ENCODE peak calls at places on chromosomes 11 and 22, in four cellular contexts. A, Y, B and W are unnamed samples.

GRCh38 chr11:526192-526591 is 9.2 kb downstream of the HRAS start:
- DNase-seq in B (no peak), A (no peak), Y (no peak), W (no peak)

GRCh38 chr11:102926946-102927623 is 28.4 kb downstream of the MMP13 start:
- DNase-seq in Y (no peak), A (no peak), B (no peak), W (no peak)

GRCh38 chr11:3667149-3668035 is 3.8 kb downstream of the CHRNA10 start:
- DNase-seq in Y (no peak), A (no peak), B (no peak), W (no peak)

GRCh38 chr11:10550503-10550902 is 9.5 kb upstream of the RNF141 start:
- DNase-seq in A (no peak), B (no peak), Y (no peak), W (no peak)

GRCh38 chr11:47716692-47717091 is 1.5 kb upstream of the AGBL2 start:
- DNase-seq in A (no peak), B (no peak), Y (no peak), W (no peak)

GRCh38 chr22:40603088-40603605 is 33.4 kb downstream of the MRTFA start:
- DNase-seq in Y (no peak), A (peak), B (no peak), W (no peak)

GRCh38 chr11:119422505-119423416 is at the start of gene THY1:
- DNase-seq in A (no peak), Y (peak), B (no peak), W (no peak)

GRCh38 chr11:1303196-1303821 is 6.1 kb downstream of the TOLLIP start:
- DNase-seq in B (peak), A (peak), Y (no peak), W (peak)

GRCh38 chr11:109422755-109423113 is 744 bp downstream of the C11orf87 start:
- DNase-seq in Y (no peak), A (no peak), B (no peak), W (no peak)

GRCh38 chr22:27834364-27835185 is 33.0 kb upstream of the MN1 start:
- DNase-seq in Y (no peak), B (no peak), A (no peak), W (no peak)

GRCh38 chr11:118789501-118790356 is 1.2 kb downstream of the DDX6 start:
- DNase-seq in A (peak), Y (peak), B (no peak), W (no peak)

GRCh38 chr22:39519681-39520053 is 695 bp upstream of the ATF4 start:
- DNase-seq in Y (peak), B (peak), A (peak), W (no peak)

GRCh38 chr11:95515379-95515778 is 274.2 kb downstream of the FAM76B start:
- DNase-seq in A (no peak), B (no peak), Y (no peak), W (no peak)

GRCh38 chr22:50014053-50014501 is 1.5 kb upstream of the IL17REL start:
- DNase-seq in B (no peak), A (no peak), Y (no peak), W (no peak)

GRCh38 chr22:49693848-49694247 is 133.8 kb downstream of the BRD1 start:
- DNase-seq in B (peak), Y (no peak), A (no peak), W (no peak)

GRCh38 chr11:65653229-65654225 is 9.2 kb downstream of the RELA start:
- DNase-seq in B (peak), Y (peak), A (peak), W (peak)

GRCh38 chr11:107576497-107577086 is 11.1 kb upstream of the ALKBH8 start:
- DNase-seq in A (peak), B (peak), Y (peak), W (no peak)

GRCh38 chr11:20162824-20163777 is 2.8 kb upstream of the DBX1 start:
- DNase-seq in A (no peak), Y (no peak), B (no peak), W (no peak)

GRCh38 chr11:91872216-91872615 is 352.4 kb upstream of the FAT3 start:
- DNase-seq in B (no peak), A (no peak), Y (no peak), W (no peak)

GRCh38 chr22:38485783-38486182 is 17.9 kb downstream of the KDELR3 start:
- DNase-seq in Y (no peak), A (no peak), B (no peak), W (no peak)

GRCh38 chr22:43009444-43009843 is 5.5 kb downstream of the PACSIN2 start:
- DNase-seq in B (no peak), A (peak), Y (no peak), W (no peak)
- H3K4me3 ChIP-seq in B (no peak), A (no peak), Y (no peak), W (no peak)

DNA sequence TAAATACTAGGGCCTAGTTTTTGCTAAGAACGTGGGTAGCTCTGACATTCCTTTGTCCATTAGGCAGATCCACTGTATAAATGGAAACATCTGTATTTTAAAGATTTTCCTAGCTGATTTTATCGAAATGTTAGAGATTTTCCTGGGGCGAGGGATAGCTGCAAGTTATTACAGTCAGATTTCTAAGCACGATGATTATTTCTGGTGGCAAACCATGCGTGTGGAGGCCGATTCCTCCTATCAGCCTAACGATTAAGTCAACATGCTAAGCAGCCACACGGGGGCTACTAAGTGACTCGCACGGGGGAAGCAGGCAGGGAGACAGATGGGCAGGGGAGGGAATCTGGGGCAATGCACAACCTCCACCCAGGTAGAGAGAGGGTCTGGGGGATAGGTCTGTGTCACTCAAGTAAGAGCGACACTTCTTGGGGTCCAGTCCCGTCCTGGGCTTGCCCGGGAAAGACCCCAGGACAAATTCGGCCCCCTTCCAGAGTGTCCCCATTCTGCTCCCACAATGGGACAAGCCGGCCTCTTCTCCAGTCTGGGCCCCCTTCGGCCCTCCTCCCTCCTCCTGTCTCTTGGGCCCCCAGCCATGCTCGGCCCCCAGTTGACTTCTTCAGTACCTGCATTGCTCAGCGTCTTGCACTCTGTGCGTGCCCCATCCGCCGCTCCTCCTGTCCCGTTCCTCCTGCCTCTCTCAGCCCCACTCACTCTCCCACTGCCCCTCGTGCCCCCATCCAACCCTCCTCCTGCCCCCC is 571 bp downstream of the C11orf24 start:
- DNase-seq in A (peak), Y (peak), B (peak), W (peak)
- TF ChIP-seq POLR2A in A (no peak), Y (no peak), B (no peak), W (no peak)

GRCh38 chr11:45930031-45930794 is 7.8 kb downstream of the LARGE2 start:
- DNase-seq in B (peak), Y (peak), A (peak), W (no peak)

GRCh38 chr11:45928535-45929215 is 6.2 kb downstream of the LARGE2 start:
- DNase-seq in A (no peak), Y (no peak), B (no peak), W (no peak)

GRCh38 chr11:45927684-45928413 is 5.4 kb downstream of the LARGE2 start:
- DNase-seq in Y (no peak), A (no peak), B (no peak), W (peak)

GRCh38 chr11:45930951-45931563 is 8.6 kb downstream of the LARGE2 start:
- DNase-seq in A (no peak), B (no peak), Y (no peak), W (no peak)

DNA sequence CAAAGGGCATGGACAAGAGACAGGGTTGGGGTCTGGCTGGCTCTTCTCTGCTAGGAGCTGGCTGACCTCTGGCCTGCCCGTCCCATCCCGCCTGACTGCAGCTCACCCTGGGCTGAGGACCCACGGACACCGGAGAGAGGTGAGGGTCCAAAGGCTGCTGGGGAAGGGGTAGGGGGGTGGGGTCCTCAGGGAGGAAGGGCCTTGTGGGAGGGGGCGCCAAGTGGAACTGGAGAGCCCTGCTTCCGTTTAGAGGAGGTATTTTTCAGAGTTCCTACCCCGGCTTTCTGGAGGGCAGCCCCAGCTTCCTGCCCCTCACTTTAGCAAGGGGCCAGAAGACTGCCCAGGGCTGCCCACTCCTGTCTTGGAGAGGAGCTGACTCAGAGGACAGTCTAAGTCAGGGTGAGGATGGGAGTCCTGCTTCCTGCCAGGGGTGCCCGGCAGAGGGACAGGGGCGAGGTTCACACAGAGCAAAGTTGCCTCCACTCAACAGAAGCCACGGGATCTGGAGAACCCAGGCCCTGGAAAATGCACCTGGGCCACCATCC is 7.1 kb downstream of the LARGE2 start:
- DNase-seq in A (no peak), Y (no peak), B (no peak), W (peak)
- H3K4me3 ChIP-seq in A (no peak), Y (no peak), B (no peak), W (no peak)

GRCh38 chr11:78139422-78140391 is at the start of gene ALG8:
- DNase-seq in A (peak), B (peak), Y (peak), W (peak)
- TF ChIP-seq POLR2A in A (peak), B (no peak), Y (peak), W (no peak)

GRCh38 chr11:73307323-73308002 is 613 bp upstream of the ARHGEF17 start:
- DNase-seq in Y (peak), B (peak), A (peak), W (peak)

GRCh38 chr11:73310661-73311393 is 2.8 kb downstream of the ARHGEF17 start:
- DNase-seq in A (no peak), B (no peak), Y (no peak), W (no peak)

GRCh38 chr11:73310076-73310475 is 2.0 kb downstream of the ARHGEF17 start:
- DNase-seq in Y (no peak), A (no peak), B (no peak), W (no peak)

GRCh38 chr11:73308003-73308962 is at the start of gene ARHGEF17:
- DNase-seq in Y (peak), A (peak), B (peak), W (peak)

GRCh38 chr11:73308963-73309960 is 1.2 kb downstream of the ARHGEF17 start:
- DNase-seq in A (peak), Y (peak), B (peak), W (peak)
- H3K4me3 ChIP-seq in A (peak), Y (peak), B (peak), W (peak)

DNA sequence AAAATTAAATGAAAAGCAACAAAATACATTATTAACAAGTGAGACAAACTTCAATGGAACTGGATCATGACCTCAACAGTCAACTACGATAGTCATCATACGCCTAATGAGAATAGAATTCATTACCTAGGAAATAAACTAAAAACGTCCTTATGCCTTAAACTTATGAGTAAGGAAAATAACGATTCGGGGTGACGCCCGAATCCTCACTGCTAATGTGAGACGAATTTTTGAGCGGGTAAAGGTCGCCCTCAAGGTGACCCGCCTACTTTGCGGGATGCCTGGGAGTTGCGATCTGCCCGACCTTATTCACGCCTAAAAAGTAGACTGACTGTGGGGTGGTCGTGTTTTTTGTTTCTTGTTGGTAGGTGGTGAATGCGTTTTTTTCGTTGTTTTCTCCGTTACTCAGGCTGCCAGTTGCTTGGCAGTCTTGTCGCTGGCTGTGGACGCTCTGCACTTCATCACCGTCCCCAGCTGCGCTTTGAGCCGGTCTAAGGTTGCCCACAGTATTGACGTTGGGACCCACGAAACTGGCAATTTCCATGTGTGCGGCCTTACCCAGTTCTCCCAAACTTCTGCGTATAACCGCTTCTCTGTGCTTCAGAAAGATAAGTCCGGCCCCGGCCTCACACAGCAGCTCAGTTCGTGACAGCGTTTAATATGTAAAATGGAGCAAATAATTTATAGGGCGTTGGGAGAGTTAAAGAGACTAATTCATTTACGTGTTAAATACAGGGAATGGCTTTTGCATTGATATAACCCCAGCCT is 593 bp upstream of the POLDIP3 start:
- DNase-seq in Y (peak), A (peak), B (peak), W (peak)
- TF ChIP-seq POLR2A in Y (peak), A (peak), B (no peak), W (no peak)

GRCh38 chr22:29605236-29605850 is 1.9 kb downstream of the NF2 start:
- DNase-seq in B (no peak), A (no peak), Y (no peak), W (no peak)
- H3K4me3 ChIP-seq in B (no peak), A (no peak), Y (peak), W (no peak)

GRCh38 chr11:22194907-22195306 is 2.0 kb downstream of the ANO5 start:
- DNase-seq in Y (no peak), B (no peak), A (no peak), W (no peak)

GRCh38 chr11:22190827-22191463 is 1.9 kb upstream of the ANO5 start:
- DNase-seq in B (no peak), A (no peak), Y (no peak), W (no peak)

GRCh38 chr11:22193348-22194051 is 615 bp downstream of the ANO5 start:
- DNase-seq in Y (peak), B (peak), A (peak), W (peak)

GRCh38 chr11:22192289-22192641 is 620 bp upstream of the ANO5 start:
- DNase-seq in Y (no peak), A (peak), B (peak), W (no peak)

GRCh38 chr11:22192642-22193347 is at the start of gene ANO5:
- DNase-seq in Y (peak), A (peak), B (peak), W (peak)
- TF ChIP-seq POLR2A in Y (peak), A (peak), B (no peak), W (no peak)